ENCODE peak calls at places on chromosomes 4 and X, in nine cellular contexts. C is ovary, P is GM23338, O is fibroblast of lung, B is tibial artery, U is heart right ventricle, I is HCT116, R is kidney, D is stomach. S is an unnamed sample. For H3K4me1, the result is how much of the 10 kb centered on the place peaks cover.

GRCh38 chrX:55908685-55909212 is 191.2 kb downstream of the RRAGB start:
- DNase-seq in C (peak), P (peak), O (peak), B (peak), U (peak), I (no peak), R (peak), D (no peak), S (no peak)

GRCh38 chr4:151983854-151984253 is 223.0 kb upstream of the GATB start:
- DNase-seq in C (no peak), P (no peak), O (no peak), B (no peak), U (no peak), I (no peak), R (no peak), D (no peak), S (peak)

GRCh38 chr4:148653681-148654080 is 211.5 kb upstream of the NR3C2 start:
- DNase-seq in C (no peak), P (no peak), O (no peak), B (no peak), U (no peak), I (no peak), R (no peak), D (no peak), S (no peak)

GRCh38 chr4:20612313-20612712 is 87.9 kb upstream of the PACRGL start:
- DNase-seq in C (no peak), P (no peak), O (peak), B (no peak), U (no peak), I (no peak), R (no peak), D (no peak), S (no peak)

GRCh38 chrX:8748855-8749254 is 16.9 kb upstream of the ANOS1 start:
- DNase-seq in C (no peak), P (peak), O (peak), B (no peak), U (no peak), I (no peak), R (no peak), D (no peak), S (peak)

GRCh38 chr4:26028793-26029511 is 114.9 kb downstream of the SMIM20 start:
- DNase-seq in C (peak), P (peak), O (peak), B (peak), U (peak), I (no peak), R (peak), D (peak), S (peak)

GRCh38 chrX:18146954-18147353 is 73.7 kb downstream of the BEND2 start:
- DNase-seq in C (no peak), P (peak), O (peak), B (no peak), U (peak), I (no peak), R (no peak), D (no peak), S (peak)

GRCh38 chr4:92520563-92520962 is 216.8 kb downstream of the GRID2 start:
- DNase-seq in C (no peak), P (peak), O (no peak), B (no peak), U (no peak), I (no peak), R (no peak), D (no peak), S (no peak)

GRCh38 chrX:77014655-77015377 is 432.4 kb upstream of the FGF16 start:
- DNase-seq in C (no peak), P (peak), O (peak), B (no peak), U (no peak), I (no peak), R (no peak), D (no peak), S (peak)

GRCh38 chr4:166435449-166435848 is 562.4 kb downstream of the TLL1 start:
- DNase-seq in C (no peak), P (no peak), O (peak), B (no peak), U (no peak), I (no peak), R (no peak), D (no peak), S (no peak)

GRCh38 chr4:18579222-18579621 is 557.7 kb upstream of the LCORL start:
- DNase-seq in C (no peak), P (no peak), O (no peak), B (no peak), U (no peak), I (no peak), R (no peak), D (no peak), S (no peak)

GRCh38 chrX:440636-441035 is 53.9 kb upstream of the PPP2R3B start:
- DNase-seq in C (no peak), P (no peak), O (no peak), B (no peak), U (no peak), I (no peak), R (peak), D (no peak), S (no peak)

GRCh38 chrX:24703185-24703494 is 9.4 kb downstream of the POLA1 start:
- DNase-seq in C (no peak), P (no peak), O (no peak), B (no peak), U (no peak), I (no peak), R (no peak), D (no peak), S (no peak)

GRCh38 chr4:90099795-90100194 is 27.4 kb upstream of the CCSER1 start:
- DNase-seq in C (no peak), P (no peak), O (peak), B (no peak), U (no peak), I (no peak), R (no peak), D (no peak), S (no peak)

GRCh38 chrX:23694606-23695005 is 27.3 kb downstream of the PRDX4 start:
- DNase-seq in C (peak), P (peak), O (peak), B (peak), U (peak), I (peak), R (no peak), D (peak), S (peak)

GRCh38 chrX:53287493-53288138 is 6.2 kb upstream of the IQSEC2 start:
- DNase-seq in C (peak), P (no peak), O (peak), B (peak), U (peak), I (peak), R (peak), D (peak), S (peak)

GRCh38 chrX:49079489-49080428 is at the start of gene WDR45:
- DNase-seq in C (peak), P (peak), O (peak), B (peak), U (peak), I (no peak), R (peak), D (peak), S (peak)

GRCh38 chrX:101219116-101219839 is at the start of gene DRP2:
- DNase-seq in C (no peak), P (no peak), O (peak), B (no peak), U (no peak), I (no peak), R (no peak), D (no peak), S (no peak)

GRCh38 chr4:173247316-173247715 is 78.7 kb downstream of the GALNT7 start:
- DNase-seq in C (no peak), P (no peak), O (no peak), B (no peak), U (no peak), I (no peak), R (no peak), D (no peak), S (no peak)

GRCh38 chr4:90545380-90545779 is 418.2 kb downstream of the CCSER1 start:
- DNase-seq in C (no peak), P (no peak), O (no peak), B (no peak), U (no peak), I (no peak), R (no peak), D (no peak), S (no peak)

GRCh38 chrX:128928636-128929035 is 594.7 kb downstream of the SMARCA1 start:
- DNase-seq in C (no peak), P (peak), O (peak), B (no peak), U (no peak), I (no peak), R (no peak), D (no peak), S (no peak)

GRCh38 chr4:3136454-3136853 is 62.0 kb downstream of the HTT start:
- DNase-seq in C (no peak), P (no peak), O (no peak), B (no peak), U (no peak), I (no peak), R (no peak), D (no peak), S (peak)

GRCh38 chrX:4265036-4265435 is 551.6 kb upstream of the PRKX start:
- DNase-seq in C (no peak), P (no peak), O (no peak), B (no peak), U (no peak), I (no peak), R (no peak), D (no peak), S (peak)

GRCh38 chr4:102196221-102196620 is 149.1 kb downstream of the SLC39A8 start:
- DNase-seq in C (no peak), P (no peak), O (peak), B (no peak), U (no peak), I (no peak), R (no peak), D (no peak), S (no peak)

GRCh38 chr4:76309939-76310549 is 3.5 kb downstream of the STBD1 start:
- DNase-seq in C (no peak), P (no peak), O (no peak), B (no peak), U (no peak), I (no peak), R (no peak), D (no peak), S (no peak)

GRCh38 chr4:179663641-179664431 is 2221.6 kb upstream of the AGA start:
- DNase-seq in C (no peak), P (no peak), O (no peak), B (no peak), U (no peak), I (no peak), R (no peak), D (no peak), S (no peak)

GRCh38 chrX:143854006-143854405 is 29.9 kb upstream of the UBE2NL start:
- DNase-seq in C (no peak), P (no peak), O (peak), B (no peak), U (no peak), I (no peak), R (no peak), D (no peak), S (peak)

GRCh38 chr4:184988611-184989010 is 29.7 kb upstream of the HELT start:
- DNase-seq in C (no peak), P (no peak), O (no peak), B (no peak), U (no peak), I (no peak), R (no peak), D (peak), S (no peak)

GRCh38 chrX:32116047-32116446 is 1044.2 kb upstream of the FTHL17 start:
- DNase-seq in C (no peak), P (peak), O (no peak), B (no peak), U (no peak), I (no peak), R (no peak), D (no peak), S (peak)

GRCh38 chr4:5460106-5460801 is 248.1 kb downstream of the EVC2 start:
- DNase-seq in C (no peak), P (peak), O (peak), B (no peak), U (no peak), I (peak), R (no peak), D (no peak), S (peak)

GRCh38 chrX:17435476-17435875 is 60.5 kb downstream of the NHS start:
- DNase-seq in C (no peak), P (no peak), O (no peak), B (no peak), U (no peak), I (no peak), R (no peak), D (no peak), S (no peak)

GRCh38 chr4:140718240-140718639 is 37.9 kb downstream of the TBC1D9 start:
- DNase-seq in C (no peak), P (no peak), O (peak), B (no peak), U (no peak), I (no peak), R (no peak), D (no peak), S (peak)

GRCh38 chrX:10074241-10074941 is 82.4 kb upstream of the CLCN4 start:
- DNase-seq in C (no peak), P (no peak), O (no peak), B (no peak), U (no peak), I (no peak), R (no peak), D (no peak), S (no peak)

GRCh38 chrX:28997716-28998115 is 410.5 kb downstream of the IL1RAPL1 start:
- DNase-seq in C (no peak), P (no peak), O (peak), B (no peak), U (peak), I (no peak), R (no peak), D (no peak), S (no peak)

GRCh38 chr4:15027921-15028435 is 25.7 kb downstream of the CPEB2 start:
- DNase-seq in C (no peak), P (no peak), O (no peak), B (no peak), U (no peak), I (no peak), R (no peak), D (no peak), S (no peak)

GRCh38 chr4:48033825-48034413 is 17.3 kb downstream of the NIPAL1 start:
- DNase-seq in C (no peak), P (peak), O (peak), B (no peak), U (no peak), I (peak), R (no peak), D (peak), S (peak)

GRCh38 chr4:2462218-2462991 is 6.5 kb upstream of the RNF4 start:
- DNase-seq in C (peak), P (peak), O (peak), B (peak), U (peak), I (peak), R (peak), D (peak), S (peak)

GRCh38 chrX:13029341-13029740 is 15.1 kb downstream of the FAM9C start:
- DNase-seq in C (peak), P (no peak), O (peak), B (peak), U (peak), I (no peak), R (peak), D (peak), S (peak)

DNA sequence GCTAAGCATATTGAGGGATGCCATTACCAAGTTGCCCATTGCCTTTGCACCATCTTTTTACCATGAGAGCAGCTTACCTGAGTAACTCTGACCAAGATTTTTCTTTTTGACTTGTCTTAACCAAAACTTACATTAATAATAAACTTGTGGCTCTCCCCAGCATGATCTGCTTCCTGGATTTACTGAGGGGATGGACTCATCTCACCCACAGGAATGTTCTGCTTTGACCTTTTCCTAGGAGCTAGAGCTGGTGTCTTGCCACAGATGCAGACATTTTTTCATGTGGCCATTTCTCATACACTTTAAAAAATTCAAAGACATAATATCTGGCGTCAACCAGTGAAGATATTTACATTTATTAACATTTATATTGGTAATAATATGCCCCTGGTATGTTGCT is 79.2 kb upstream of the EFHC2 start:
- DNase-seq in C (no peak), P (no peak), O (peak), B (no peak), U (no peak), I (no peak), R (no peak), D (no peak), S (no peak)
- H3K4me1 ChIP-seq in C (under half), P (under half), O (under half), B (under half), U (under half), I (under half), R (under half), D (under half), S (under half)

GRCh38 chrX:37060999-37061398 is 52.8 kb downstream of the FAM47C start:
- DNase-seq in C (no peak), P (peak), O (peak), B (no peak), U (no peak), I (peak), R (no peak), D (no peak), S (peak)
- TF ChIP-seq CTCF in C (no peak), P (peak), O (peak), B (peak), U (peak), I (peak), R (peak), D (no peak), S (peak)

GRCh38 chr4:159204566-159204965 is 101.7 kb downstream of the RAPGEF2 start:
- DNase-seq in C (no peak), P (no peak), O (no peak), B (no peak), U (no peak), I (no peak), R (no peak), D (no peak), S (no peak)
- H3K27ac ChIP-seq in C (no peak), P (peak), O (no peak), B (no peak), U (peak), I (no peak), R (no peak), D (no peak), S (no peak)

GRCh38 chr4:108342325-108342986 is 173.7 kb upstream of the LEF1 start:
- DNase-seq in C (no peak), P (no peak), O (no peak), B (no peak), U (no peak), I (no peak), R (no peak), D (no peak), S (no peak)
- H3K4me1 ChIP-seq in C (under half), P (under half), O (under half), B (under half), U (under half), I (under half), R (under half), D (under half), S (under half)

GRCh38 chrX:120087289-120088017 is 10.0 kb upstream of the RHOXF2B start:
- DNase-seq in C (no peak), P (no peak), O (no peak), B (no peak), U (no peak), I (no peak), R (no peak), D (no peak), S (no peak)

GRCh38 chrX:120090208-120090607 is 12.7 kb upstream of the RHOXF2B start:
- DNase-seq in C (no peak), P (peak), O (no peak), B (no peak), U (no peak), I (no peak), R (no peak), D (no peak), S (no peak)
- TF ChIP-seq CTCF in C (no peak), P (peak), O (no peak), B (no peak), U (no peak), I (peak), R (no peak), D (no peak), S (peak)

DNA sequence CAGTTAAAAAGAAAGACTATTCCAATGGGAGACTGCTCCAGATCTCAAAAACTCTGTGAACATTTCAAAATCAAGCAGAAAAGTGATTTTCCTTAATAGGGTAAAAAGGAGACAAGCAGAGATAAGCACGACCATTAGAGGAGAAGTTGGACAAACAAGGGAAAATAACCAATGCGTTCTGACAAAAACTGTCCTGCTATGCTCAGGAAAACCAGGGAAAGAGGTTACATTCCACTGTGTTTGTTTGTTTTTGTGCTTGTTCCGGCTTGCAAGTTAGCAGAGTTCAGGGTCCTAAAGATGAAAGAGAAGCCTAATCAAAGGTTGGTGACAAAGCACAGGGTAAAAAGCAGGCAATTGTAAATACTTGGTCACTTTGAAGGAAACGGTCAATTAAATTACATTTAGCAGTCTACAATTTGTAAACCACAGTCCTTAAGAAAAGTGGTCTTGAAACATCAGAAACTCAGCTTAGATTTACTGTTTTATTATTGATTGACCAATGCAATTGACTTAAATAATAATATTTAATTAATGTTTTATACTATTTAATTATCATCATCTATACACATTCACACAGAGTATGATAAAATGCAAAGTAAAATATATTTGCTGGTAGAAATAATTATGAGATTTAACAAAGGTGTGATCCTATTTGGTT is 186.2 kb upstream of the CPXCR1 start:
- DNase-seq in C (no peak), P (no peak), O (no peak), B (no peak), U (no peak), I (no peak), R (no peak), D (no peak), S (no peak)
- H3K27ac ChIP-seq in C (no peak), P (no peak), O (no peak), B (no peak), U (no peak), I (no peak), R (no peak), D (no peak), S (no peak)

GRCh38 chr4:82436780-82437179 is 6.4 kb downstream of the ENOPH1 start:
- DNase-seq in C (no peak), P (no peak), O (no peak), B (no peak), U (no peak), I (no peak), R (no peak), D (no peak), S (no peak)
- H3K4me1 ChIP-seq in C (under half), P (under half), O (under half), B (under half), U (under half), I (under half), R (under half), D (under half), S (under half)

GRCh38 chr4:138519436-138519835 is 277.3 kb upstream of the SLC7A11 start:
- DNase-seq in C (no peak), P (no peak), O (no peak), B (no peak), U (no peak), I (no peak), R (no peak), D (no peak), S (no peak)

GRCh38 chr4:138521809-138522208 is 279.7 kb upstream of the SLC7A11 start:
- DNase-seq in C (no peak), P (no peak), O (no peak), B (no peak), U (no peak), I (no peak), R (no peak), D (no peak), S (no peak)

DNA sequence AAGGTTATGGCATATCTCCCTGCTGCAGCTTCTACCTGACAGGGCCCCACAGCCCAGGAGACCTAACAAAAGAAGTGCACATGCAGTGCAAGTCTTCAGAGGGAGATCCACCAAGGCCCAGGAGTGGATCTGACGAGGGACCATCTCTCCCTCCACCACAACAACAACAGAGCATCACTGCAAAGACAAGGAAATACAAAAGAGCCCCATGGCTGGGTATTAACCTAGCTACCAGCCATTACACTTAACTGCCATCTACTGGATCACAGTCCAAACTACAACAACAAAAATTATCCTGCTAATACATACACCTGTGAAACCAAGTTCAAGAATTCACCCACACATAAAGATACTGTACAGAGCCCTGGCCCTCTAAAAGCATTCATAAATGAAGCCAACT is 280.2 kb upstream of the SLC7A11 start:
- DNase-seq in C (no peak), P (peak), O (peak), B (no peak), U (no peak), I (peak), R (no peak), D (no peak), S (peak)
- TF ChIP-seq CTCF in C (no peak), P (peak), O (peak), B (no peak), U (no peak), I (peak), R (no peak), D (no peak), S (peak)

GRCh38 chr4:71006203-71006907 is 12.9 kb downstream of the DCK start:
- DNase-seq in C (no peak), P (no peak), O (no peak), B (no peak), U (no peak), I (no peak), R (no peak), D (no peak), S (no peak)
- H3K27ac ChIP-seq in C (no peak), P (no peak), O (no peak), B (no peak), U (no peak), I (no peak), R (no peak), D (no peak), S (no peak)